ENCODE peak calls at places on chromosomes 2 and 18, in seven cellular contexts. J is activated naive CD4-positive, alpha-beta T cell treated with anti-CD3 and anti-CD28 coated beads for 36 hours; L is brain microvascular endothelial cell; S is midbrain; B is activated T-helper 1 cell treated with anti-CD3 and anti-CD28 coated beads, Interleukin-2, amount 50 U/mL, for 16 hours; C is stimulated activated CD4-positive, alpha-beta T cell treated with anti-CD3 and anti-CD28 coated beads, Interleukin-1b, Interleukin-23, amount 100 ng/mL, for 48 hours; W is nucleus accumbens. O is an unnamed sample.

GRCh38 chr2:156476516-156477206 is 40.5 kb downstream of the GPD2 start:
- DNase-seq in J (peak; percentile 16), L (peak; percentile 63), S (peak; percentile 68), B (no peak), C (no peak), W (no peak), O (no peak)

GRCh38 chr2:227782804-227783203 is 30.8 kb upstream of the CCL20 start:
- DNase-seq in J (no peak), L (no peak), S (no peak), B (no peak), C (no peak), W (no peak), O (no peak)

GRCh38 chr2:218806346-218806978 is 24.5 kb downstream of the CYP27A1 start:
- DNase-seq in J (no peak), L (peak; percentile 99), S (peak; percentile 19), B (no peak), C (no peak), W (no peak), O (no peak)

GRCh38 chr2:239204876-239205468 is 195.8 kb downstream of the HDAC4 start:
- DNase-seq in J (no peak), L (no peak), S (no peak), B (no peak), C (no peak), W (no peak), O (no peak)

GRCh38 chr2:119678021-119678656 is 862 bp upstream of the TMEM177 start:
- DNase-seq in J (no peak), L (no peak), S (no peak), B (no peak), C (no peak), W (no peak), O (no peak)

GRCh38 chr2:11640132-11640531 is 29.9 kb downstream of the NTSR2 start:
- DNase-seq in J (no peak), L (no peak), S (no peak), B (no peak), C (no peak), W (no peak), O (no peak)

GRCh38 chr2:68653538-68653982 is 10.2 kb downstream of the PROKR1 start:
- DNase-seq in J (peak; percentile 78), L (peak; percentile 85), S (no peak), B (no peak), C (peak; percentile 51), W (no peak), O (no peak)

GRCh38 chr2:105553538-105554196 is 154.8 kb upstream of the FHL2 start:
- DNase-seq in J (no peak), L (no peak), S (no peak), B (no peak), C (no peak), W (no peak), O (no peak)

GRCh38 chr2:9680082-9680481 is 49.3 kb upstream of the YWHAQ start:
- DNase-seq in J (no peak), L (no peak), S (no peak), B (no peak), C (no peak), W (no peak), O (no peak)

GRCh38 chr2:169046440-169047151 is 15.5 kb upstream of the ABCB11 start:
- DNase-seq in J (no peak), L (no peak), S (no peak), B (no peak), C (no peak), W (no peak), O (no peak)

GRCh38 chr2:217277646-217278048 is 417.8 kb upstream of the TNP1 start:
- DNase-seq in J (no peak), L (peak; percentile 95), S (peak; percentile 50), B (no peak), C (no peak), W (no peak), O (no peak)

GRCh38 chr18:62720048-62720447 is 4.7 kb downstream of the PHLPP1 start:
- DNase-seq in J (no peak), L (no peak), S (no peak), B (no peak), C (no peak), W (no peak), O (no peak)

GRCh38 chr2:17857016-17857415 is 21.5 kb upstream of the KCNS3 start:
- DNase-seq in J (no peak), L (peak; percentile 53), S (no peak), B (no peak), C (no peak), W (no peak), O (no peak)

GRCh38 chr2:42238644-42239288 is 69.6 kb downstream of the EML4 start:
- DNase-seq in J (peak; percentile 64), L (no peak), S (peak; percentile 8), B (no peak), C (peak; percentile 35), W (no peak), O (no peak)

GRCh38 chr2:105378921-105379383 is 19.9 kb downstream of the FHL2 start:
- DNase-seq in J (no peak), L (no peak), S (no peak), B (no peak), C (no peak), W (no peak), O (no peak)

GRCh38 chr2:165791811-165792454 is 2.1 kb downstream of the GALNT3 start:
- DNase-seq in J (no peak), L (peak; percentile 58), S (no peak), B (no peak), C (no peak), W (no peak), O (no peak)